ENCODE peak calls at places on chromosomes 7 and 10, in six cellular contexts. One of them, this sample, is unnamed.

GRCh38 chr10:89414879-89415821 is 782 bp downstream of the IFIT5 start:
- DNase-seq in K562: no peak
- DNase-seq in SK-N-SH: peak
- DNase-seq in GM12878: no peak
- DNase-seq in HepG2: no peak
- DNase-seq in HCT116: no peak
- DNase-seq in this sample: peak

GRCh38 chr7:32679192-32679591 is 183.9 kb downstream of the AVL9 start:
- DNase-seq in K562: no peak
- DNase-seq in SK-N-SH: no peak
- DNase-seq in GM12878: no peak
- DNase-seq in HepG2: no peak
- DNase-seq in HCT116: no peak
- DNase-seq in this sample: no peak

GRCh38 chr7:5681979-5682546 is 99.4 kb downstream of the RNF216 start:
- DNase-seq in K562: no peak
- DNase-seq in SK-N-SH: no peak
- DNase-seq in GM12878: no peak
- DNase-seq in HepG2: no peak
- DNase-seq in HCT116: no peak
- DNase-seq in this sample: no peak

GRCh38 chr7:45027774-45028114 is 27.7 kb downstream of the CCM2 start:
- DNase-seq in K562: no peak
- DNase-seq in SK-N-SH: no peak
- DNase-seq in GM12878: no peak
- DNase-seq in HepG2: no peak
- DNase-seq in HCT116: no peak
- DNase-seq in this sample: no peak

GRCh38 chr7:96495751-96496216 is 173.9 kb upstream of the SLC25A13 start:
- DNase-seq in K562: no peak
- DNase-seq in SK-N-SH: peak
- DNase-seq in GM12878: peak
- DNase-seq in HepG2: no peak
- DNase-seq in HCT116: no peak
- DNase-seq in this sample: peak

GRCh38 chr7:108140674-108141073 is 10.5 kb upstream of the LAMB4 start:
- DNase-seq in K562: no peak
- DNase-seq in SK-N-SH: no peak
- DNase-seq in GM12878: no peak
- DNase-seq in HepG2: no peak
- DNase-seq in HCT116: no peak
- DNase-seq in this sample: no peak

GRCh38 chr7:106704000-106704840 is 43.3 kb upstream of the CCDC71L start:
- DNase-seq in K562: peak
- DNase-seq in SK-N-SH: no peak
- DNase-seq in GM12878: no peak
- DNase-seq in HepG2: no peak
- DNase-seq in HCT116: no peak
- DNase-seq in this sample: no peak

GRCh38 chr7:115941703-115942268 is 88.8 kb downstream of the TFEC start:
- DNase-seq in K562: no peak
- DNase-seq in SK-N-SH: no peak
- DNase-seq in GM12878: no peak
- DNase-seq in HepG2: no peak
- DNase-seq in HCT116: no peak
- DNase-seq in this sample: no peak

GRCh38 chr7:74233655-74234280 is 20.4 kb downstream of the RFC2 start:
- DNase-seq in K562: peak
- DNase-seq in SK-N-SH: no peak
- DNase-seq in GM12878: no peak
- DNase-seq in HepG2: no peak
- DNase-seq in HCT116: no peak
- DNase-seq in this sample: no peak

GRCh38 chr10:86413046-86413728 is 46.6 kb upstream of the GRID1 start:
- DNase-seq in K562: no peak
- DNase-seq in SK-N-SH: no peak
- DNase-seq in GM12878: peak
- DNase-seq in HepG2: no peak
- DNase-seq in HCT116: no peak
- DNase-seq in this sample: no peak

GRCh38 chr10:11115337-11115736 is 97.7 kb downstream of the CELF2 start:
- DNase-seq in K562: peak
- DNase-seq in SK-N-SH: no peak
- DNase-seq in GM12878: no peak
- DNase-seq in HepG2: no peak
- DNase-seq in HCT116: no peak
- DNase-seq in this sample: no peak

GRCh38 chr7:8190121-8190895 is 71.7 kb downstream of the ICA1 start:
- DNase-seq in K562: peak
- DNase-seq in SK-N-SH: peak
- DNase-seq in GM12878: peak
- DNase-seq in HepG2: peak
- DNase-seq in HCT116: peak
- DNase-seq in this sample: peak

GRCh38 chr10:125003146-125003900 is 61.4 kb downstream of the ZRANB1 start:
- DNase-seq in K562: no peak
- DNase-seq in SK-N-SH: peak
- DNase-seq in GM12878: no peak
- DNase-seq in HepG2: no peak
- DNase-seq in HCT116: no peak
- DNase-seq in this sample: no peak

DNA sequence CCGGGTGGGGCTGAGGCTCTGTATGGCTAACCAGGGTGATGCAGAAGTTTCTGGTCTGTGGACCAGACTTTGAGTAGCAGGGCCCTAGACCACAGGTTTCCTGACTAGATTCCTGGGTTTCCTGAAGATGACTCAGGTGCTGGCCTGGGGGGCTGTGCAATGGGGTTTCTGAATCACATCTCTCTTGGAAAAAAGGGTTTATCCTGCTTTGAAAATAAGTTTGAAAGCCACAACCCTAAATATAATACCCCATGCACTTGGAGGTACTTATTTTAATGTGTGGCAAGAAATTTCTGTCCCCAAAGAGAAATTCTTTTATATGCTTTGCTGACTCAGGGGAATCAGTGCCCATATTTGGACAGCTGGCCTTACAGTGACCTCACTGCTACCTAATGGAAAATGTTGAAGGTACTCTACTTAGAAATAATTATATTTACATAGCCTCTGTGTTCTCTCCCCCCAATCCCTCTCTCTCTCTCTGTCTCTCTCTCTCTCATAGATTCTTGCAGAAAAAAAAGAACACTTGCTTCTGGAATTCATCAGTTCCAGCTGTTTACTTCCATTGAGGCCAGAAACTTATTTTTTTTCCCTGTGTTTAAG is 184.4 kb upstream of the LYZL2 start:
- DNase-seq in K562: no peak
- DNase-seq in SK-N-SH: no peak
- DNase-seq in GM12878: no peak
- DNase-seq in HepG2: no peak
- DNase-seq in HCT116: no peak
- DNase-seq in this sample: no peak
- TF ChIP-seq JUND in K562: no peak
- TF ChIP-seq JUND in SK-N-SH: peak
- TF ChIP-seq JUND in GM12878: no peak
- TF ChIP-seq JUND in HepG2: no peak
- TF ChIP-seq JUND in HCT116: no peak
- TF ChIP-seq JUND in this sample: no peak

GRCh38 chr10:62433181-62433692 is 59.1 kb downstream of the ZNF365 start:
- DNase-seq in K562: peak
- DNase-seq in SK-N-SH: no peak
- DNase-seq in GM12878: no peak
- DNase-seq in HepG2: no peak
- DNase-seq in HCT116: peak
- DNase-seq in this sample: no peak
- TF ChIP-seq JUND in K562: peak
- TF ChIP-seq JUND in SK-N-SH: peak
- TF ChIP-seq JUND in GM12878: no peak
- TF ChIP-seq JUND in HepG2: no peak
- TF ChIP-seq JUND in HCT116: peak
- TF ChIP-seq JUND in this sample: no peak

GRCh38 chr10:70137135-70137534 is 4.5 kb upstream of the AIFM2 start:
- DNase-seq in K562: peak
- DNase-seq in SK-N-SH: no peak
- DNase-seq in GM12878: no peak
- DNase-seq in HepG2: no peak
- DNase-seq in HCT116: no peak
- DNase-seq in this sample: no peak
- TF ChIP-seq JUND in K562: no peak
- TF ChIP-seq JUND in SK-N-SH: no peak
- TF ChIP-seq JUND in GM12878: no peak
- TF ChIP-seq JUND in HepG2: no peak
- TF ChIP-seq JUND in HCT116: no peak
- TF ChIP-seq JUND in this sample: no peak

GRCh38 chr7:12467837-12468236 is 64.2 kb upstream of the VWDE start:
- DNase-seq in K562: no peak
- DNase-seq in SK-N-SH: no peak
- DNase-seq in GM12878: no peak
- DNase-seq in HepG2: no peak
- DNase-seq in HCT116: no peak
- DNase-seq in this sample: no peak
- TF ChIP-seq JUND in K562: no peak
- TF ChIP-seq JUND in SK-N-SH: no peak
- TF ChIP-seq JUND in GM12878: no peak
- TF ChIP-seq JUND in HepG2: no peak
- TF ChIP-seq JUND in HCT116: no peak
- TF ChIP-seq JUND in this sample: no peak

This sample was measured in T47D.